ENCODE peak calls at places on chromosomes 7 and 10, in nine cellular contexts. Q is fibroblast of pulmonary artery; T is fibroblast of mammary gland; M is AG10803; N is skeletal muscle cell; S is lower lobe of right lung; H is effector memory CD4-positive, alpha-beta T cell; X is OCI-LY7; V is upper lobe of left lung. I is an unnamed sample.

GRCh38 chr7:98404840-98405239 is 4.0 kb upstream of the BAIAP2L1 start:
- DNase-seq in Q (no peak), T (no peak), M (no peak), N (no peak), S (no peak), H (no peak), X (no peak), V (no peak), I (no peak)

GRCh38 chr7:83677180-83677866 is 28.4 kb upstream of the SEMA3E start:
- DNase-seq in Q (peak), T (peak), M (peak), N (peak), S (no peak), H (no peak), X (no peak), V (no peak), I (peak)

GRCh38 chr7:68706291-68706690 is 892.0 kb upstream of the AUTS2 start:
- DNase-seq in Q (peak), T (peak), M (peak), N (peak), S (no peak), H (no peak), X (no peak), V (no peak), I (no peak)

GRCh38 chr10:4354382-4354812 is 471.6 kb upstream of the AKR1E2 start:
- DNase-seq in Q (peak), T (peak), M (peak), N (no peak), S (no peak), H (no peak), X (no peak), V (no peak), I (peak)

GRCh38 chr7:147547252-147547897 is 1043.2 kb upstream of the C7orf33 start:
- DNase-seq in Q (peak), T (peak), M (peak), N (no peak), S (no peak), H (no peak), X (peak), V (no peak), I (no peak)

GRCh38 chr10:129942936-129943724 is 20.9 kb downstream of the EBF3 start:
- DNase-seq in Q (peak), T (peak), M (peak), N (no peak), S (no peak), H (no peak), X (no peak), V (no peak), I (no peak)

GRCh38 chr10:105063796-105064195 is 422.7 kb downstream of the SORCS3 start:
- DNase-seq in Q (peak), T (peak), M (peak), N (no peak), S (no peak), H (no peak), X (peak), V (no peak), I (peak)

GRCh38 chr7:132257253-132257652 is 319.0 kb downstream of the PLXNA4 start:
- DNase-seq in Q (no peak), T (no peak), M (no peak), N (no peak), S (no peak), H (no peak), X (no peak), V (no peak), I (no peak)

GRCh38 chr10:14560274-14560673 is 214.4 kb downstream of the FAM107B start:
- DNase-seq in Q (peak), T (peak), M (no peak), N (no peak), S (peak), H (peak), X (peak), V (no peak), I (peak)

GRCh38 chr10:104254493-104255243 is at the start of gene GSTO1:
- DNase-seq in Q (peak), T (peak), M (peak), N (no peak), S (peak), H (peak), X (peak), V (peak), I (peak)

GRCh38 chr10:118356628-118357027 is 14.5 kb upstream of the FAM204A start:
- DNase-seq in Q (no peak), T (no peak), M (no peak), N (no peak), S (no peak), H (no peak), X (no peak), V (no peak), I (no peak)

GRCh38 chr10:77511498-77512218 is 126.0 kb downstream of the KCNMA1 start:
- DNase-seq in Q (no peak), T (no peak), M (no peak), N (no peak), S (no peak), H (no peak), X (no peak), V (no peak), I (no peak)

GRCh38 chr10:99612167-99612831 is 7.9 kb downstream of the SLC25A28 start:
- DNase-seq in Q (peak), T (peak), M (peak), N (no peak), S (no peak), H (no peak), X (peak), V (no peak), I (peak)

GRCh38 chr7:20220293-20220755 is 3.1 kb upstream of the MACC1 start:
- DNase-seq in Q (no peak), T (no peak), M (no peak), N (no peak), S (no peak), H (no peak), X (peak), V (no peak), I (no peak)

GRCh38 chr7:27151945-27152815 is at the start of gene HOXA3:
- DNase-seq in Q (no peak), T (peak), M (peak), N (peak), S (peak), H (no peak), X (no peak), V (peak), I (peak)

GRCh38 chr10:97356918-97357317 is 22.4 kb upstream of the FRAT2 start:
- DNase-seq in Q (no peak), T (no peak), M (no peak), N (no peak), S (no peak), H (no peak), X (no peak), V (no peak), I (no peak)

GRCh38 chr10:2212196-2212719 is 474.9 kb upstream of the ADARB2 start:
- DNase-seq in Q (no peak), T (no peak), M (no peak), N (no peak), S (no peak), H (no peak), X (no peak), V (no peak), I (no peak)

DNA sequence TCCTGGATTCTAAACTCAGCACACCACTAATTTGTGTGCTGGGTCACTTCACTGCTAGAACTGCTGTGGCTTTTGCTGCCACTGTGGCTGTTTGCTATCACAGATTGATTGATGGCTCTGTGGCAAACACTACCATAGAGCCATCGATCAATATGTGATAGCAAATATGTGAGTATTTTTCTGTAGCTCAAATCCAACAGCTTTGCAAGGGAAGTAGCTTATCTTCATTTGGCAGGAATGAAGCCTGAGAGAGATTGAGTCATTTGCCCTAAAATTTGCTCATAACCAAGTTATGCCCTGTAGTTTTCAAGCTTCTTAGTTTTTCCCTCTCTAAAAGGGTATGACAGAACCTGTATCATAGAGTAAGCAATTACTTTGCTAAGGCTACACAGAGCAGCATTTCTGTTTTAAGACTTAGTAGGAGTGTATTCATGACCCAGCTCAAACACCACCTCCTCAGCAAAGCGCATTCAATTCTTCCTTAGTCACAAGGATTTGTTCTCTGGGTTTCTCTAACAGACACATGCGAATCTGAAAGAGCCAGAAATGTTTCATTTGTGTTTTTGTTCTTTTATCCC is 43.1 kb downstream of the MINPP1 start:
- DNase-seq in Q (peak), T (peak), M (peak), N (peak), S (no peak), H (no peak), X (no peak), V (no peak), I (peak)
- H3K4me3 ChIP-seq in Q (peak), T (peak), M (no peak), N (no peak), S (no peak), H (no peak), X (no peak), V (no peak), I (no peak)

GRCh38 chr10:17586741-17587720 is 30.1 kb downstream of the HACD1 start:
- DNase-seq in Q (peak), T (no peak), M (peak), N (peak), S (no peak), H (no peak), X (peak), V (no peak), I (peak)

GRCh38 chr10:17585001-17585400 is 32.2 kb downstream of the HACD1 start:
- DNase-seq in Q (no peak), T (no peak), M (no peak), N (no peak), S (no peak), H (no peak), X (no peak), V (no peak), I (no peak)

GRCh38 chr10:17580853-17581252 is 36.3 kb downstream of the HACD1 start:
- DNase-seq in Q (no peak), T (no peak), M (no peak), N (no peak), S (no peak), H (no peak), X (no peak), V (no peak), I (no peak)

GRCh38 chr10:17578603-17579002 is 38.6 kb downstream of the HACD1 start:
- DNase-seq in Q (no peak), T (no peak), M (no peak), N (no peak), S (no peak), H (no peak), X (no peak), V (no peak), I (no peak)

GRCh38 chr10:17582015-17582414 is 35.2 kb downstream of the HACD1 start:
- DNase-seq in Q (no peak), T (no peak), M (no peak), N (no peak), S (no peak), H (no peak), X (no peak), V (no peak), I (no peak)
- H3K4me3 ChIP-seq in Q (no peak), T (no peak), M (no peak), N (no peak), S (no peak), H (no peak), X (no peak), V (no peak), I (no peak)

GRCh38 chr7:42233166-42233565 is 3.8 kb downstream of the GLI3 start:
- DNase-seq in Q (peak), T (no peak), M (peak), N (no peak), S (no peak), H (no peak), X (no peak), V (no peak), I (peak)
- H3K4me3 ChIP-seq in Q (no peak), T (no peak), M (no peak), N (no peak), S (no peak), H (no peak), X (no peak), V (no peak), I (peak)

DNA sequence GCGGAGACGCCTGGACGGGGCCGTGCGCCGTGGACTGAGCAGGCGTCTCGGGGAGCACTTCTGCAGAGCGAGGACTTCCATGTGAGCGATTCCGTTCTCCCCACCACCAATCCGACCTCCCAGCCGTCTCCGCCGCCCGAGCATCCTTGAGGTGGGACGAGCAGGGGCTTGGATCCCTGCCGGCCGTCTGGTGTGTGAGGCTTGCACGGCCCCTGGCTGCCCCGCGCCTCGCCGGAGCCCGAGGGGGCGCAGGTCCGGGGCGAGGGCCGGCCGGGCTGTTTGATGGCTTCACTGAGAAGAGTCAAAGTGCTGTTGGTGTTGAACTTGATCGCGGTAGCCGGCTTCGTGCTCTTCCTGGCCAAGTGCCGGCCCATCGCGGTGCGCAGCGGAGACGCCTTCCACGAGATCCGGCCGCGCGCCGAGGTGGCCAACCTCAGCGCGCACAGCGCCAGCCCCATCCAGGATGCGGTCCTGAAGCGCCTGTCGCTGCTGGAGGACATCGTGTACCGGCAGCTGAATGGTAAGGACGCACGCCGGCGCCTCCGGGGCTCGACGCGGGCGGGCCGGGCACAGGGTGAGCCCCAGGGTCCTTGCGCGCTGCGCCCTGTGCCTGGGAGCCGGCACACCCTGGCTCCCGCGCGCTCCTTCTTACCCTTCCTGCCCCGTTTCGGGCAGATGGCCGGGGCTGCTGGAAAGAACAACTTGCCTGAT is 732 bp downstream of the GALNT17 start:
- DNase-seq in Q (no peak), T (peak), M (no peak), N (no peak), S (no peak), H (no peak), X (no peak), V (peak), I (peak)
- H3K4me3 ChIP-seq in Q (no peak), T (no peak), M (no peak), N (no peak), S (peak), H (no peak), X (no peak), V (peak), I (no peak)

GRCh38 chr7:157676001-157676400 is 339.2 kb downstream of the DNAJB6 start:
- DNase-seq in Q (no peak), T (no peak), M (no peak), N (no peak), S (no peak), H (no peak), X (no peak), V (peak), I (no peak)
- H3K4me3 ChIP-seq in Q (no peak), T (no peak), M (no peak), N (no peak), S (no peak), H (no peak), X (no peak), V (no peak), I (no peak)

DNA sequence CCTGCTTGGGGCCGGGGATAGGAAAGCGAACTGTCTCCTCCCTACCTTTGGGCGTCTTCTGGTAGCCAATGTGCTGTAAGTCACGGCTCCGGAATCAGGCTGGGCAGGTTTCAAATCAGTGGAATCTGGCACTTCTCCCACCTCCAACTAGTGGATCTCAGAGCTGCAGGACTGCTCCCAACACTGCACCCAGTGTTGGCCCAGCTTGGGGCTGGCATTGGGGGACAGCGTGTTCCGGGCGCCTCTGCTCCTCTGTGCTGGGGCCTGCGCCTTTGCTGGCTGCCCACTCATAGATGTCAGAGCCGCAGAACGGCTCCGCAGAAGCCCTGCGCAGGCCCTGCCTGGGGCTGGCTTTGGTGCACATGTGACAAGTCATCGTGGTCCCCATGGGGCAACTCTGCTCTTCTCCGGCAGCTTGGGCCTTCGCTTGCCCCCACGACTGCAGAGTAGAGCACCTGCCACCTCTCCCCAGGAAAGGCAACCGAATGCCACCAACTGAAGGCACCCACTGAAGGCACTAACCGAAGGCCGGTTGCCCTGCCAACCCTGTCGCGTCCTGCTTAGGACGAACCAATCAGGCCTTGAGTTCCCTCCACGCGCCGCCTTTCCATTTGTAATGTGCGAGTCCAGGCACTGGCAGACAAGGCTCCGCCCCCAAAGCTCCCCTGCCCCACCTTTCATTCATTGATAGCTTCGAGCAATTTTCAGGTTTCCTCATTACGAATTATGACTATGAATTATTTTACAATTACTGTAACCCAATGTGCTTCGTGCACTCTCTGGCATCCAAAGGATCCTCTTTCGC is 85.5 kb upstream of the ABI1 start:
- DNase-seq in Q (no peak), T (no peak), M (no peak), N (no peak), S (no peak), H (no peak), X (no peak), V (peak), I (no peak)
- H3K4me3 ChIP-seq in Q (no peak), T (no peak), M (no peak), N (no peak), S (no peak), H (no peak), X (no peak), V (no peak), I (no peak)

GRCh38 chr10:45464958-45465567 is 91.0 kb downstream of the ALOX5 start:
- DNase-seq in Q (peak), T (peak), M (peak), N (peak), S (peak), H (peak), X (peak), V (peak), I (peak)
- H3K4me3 ChIP-seq in Q (no peak), T (no peak), M (no peak), N (no peak), S (no peak), H (no peak), X (peak), V (no peak), I (no peak)

GRCh38 chr10:90920986-90921643 is at the start of gene ANKRD1:
- DNase-seq in Q (peak), T (peak), M (peak), N (peak), S (no peak), H (no peak), X (no peak), V (no peak), I (peak)
- H3K4me3 ChIP-seq in Q (peak), T (no peak), M (no peak), N (peak), S (no peak), H (no peak), X (no peak), V (no peak), I (no peak)

DNA sequence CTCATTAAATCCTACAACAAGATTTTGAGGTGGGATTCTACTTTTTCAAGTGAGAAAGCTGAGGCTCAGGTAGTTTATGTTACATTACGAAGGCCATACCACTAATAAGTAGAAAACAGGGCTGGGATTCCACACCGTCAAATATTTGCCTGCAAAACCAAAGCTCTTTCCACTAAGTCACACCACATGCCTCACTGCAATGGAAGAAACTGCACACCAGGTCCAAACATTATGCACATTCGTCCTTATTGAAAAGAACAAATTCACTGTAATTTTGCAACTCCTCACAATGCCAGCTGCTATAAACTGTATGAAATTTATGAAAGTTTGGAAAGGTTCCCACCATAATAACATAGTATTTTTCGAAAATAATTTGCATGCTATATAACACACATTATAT is 66.5 kb downstream of the DGKB start:
- DNase-seq in Q (no peak), T (no peak), M (no peak), N (no peak), S (no peak), H (no peak), X (no peak), V (no peak), I (no peak)
- H3K4me3 ChIP-seq in Q (no peak), T (no peak), M (no peak), N (no peak), S (no peak), H (no peak), X (no peak), V (no peak), I (no peak)

GRCh38 chr10:93995182-93995581 is 1.5 kb downstream of the PLCE1 start:
- DNase-seq in Q (no peak), T (no peak), M (no peak), N (no peak), S (no peak), H (no peak), X (no peak), V (no peak), I (no peak)

GRCh38 chr10:93997546-93997945 is 3.8 kb downstream of the PLCE1 start:
- DNase-seq in Q (no peak), T (no peak), M (no peak), N (no peak), S (no peak), H (no peak), X (no peak), V (no peak), I (no peak)

GRCh38 chr10:93993782-93994668 is at the start of gene PLCE1:
- DNase-seq in Q (peak), T (peak), M (peak), N (no peak), S (peak), H (no peak), X (no peak), V (peak), I (peak)

GRCh38 chr10:93993414-93993781 is 333 bp upstream of the PLCE1 start:
- DNase-seq in Q (no peak), T (no peak), M (no peak), N (no peak), S (no peak), H (no peak), X (no peak), V (no peak), I (no peak)

GRCh38 chr10:93995598-93996271 is 2.0 kb downstream of the PLCE1 start:
- DNase-seq in Q (peak), T (peak), M (peak), N (no peak), S (no peak), H (no peak), X (no peak), V (peak), I (peak)
- H3K4me3 ChIP-seq in Q (no peak), T (no peak), M (no peak), N (no peak), S (no peak), H (no peak), X (no peak), V (no peak), I (no peak)